ENCODE peak calls at places on chromosomes 5 and 9, in six cellular contexts. F, X, S, J, W and K are unnamed samples.

GRCh38 chr9:113387560-113388230 is 10.9 kb upstream of the HDHD3 start:
- DNase-seq in F (no peak), X (no peak), S (no peak), J (no peak), W (no peak), K (no peak)

GRCh38 chr5:128155793-128156192 is 72.2 kb downstream of the SLC12A2 start:
- DNase-seq in X (no peak), J (no peak), W (peak), F (no peak), S (no peak), K (no peak)

GRCh38 chr9:134329576-134329855 is 3.3 kb downstream of the RXRA start:
- DNase-seq in W (no peak), S (no peak), F (no peak), X (no peak), J (no peak), K (no peak)

GRCh38 chr5:177539411-177539810 is 15.0 kb downstream of the FAM193B start:
- DNase-seq in W (no peak), J (no peak), X (peak), S (no peak), F (no peak), K (peak)

GRCh38 chr5:95591490-95591901 is 28.4 kb upstream of the GPR150 start:
- DNase-seq in F (no peak), S (no peak), X (peak), J (no peak), W (no peak), K (peak)

GRCh38 chr5:151156732-151157402 is 712 bp downstream of the ANXA6 start:
- DNase-seq in J (peak), X (peak), F (no peak), S (peak), W (peak), K (peak)

GRCh38 chr5:179820483-179821297 is at the start of gene SQSTM1:
- DNase-seq in J (peak), W (peak), X (peak), F (peak), S (peak), K (peak)

GRCh38 chr9:34123682-34124081 is 2.8 kb downstream of the DCAF12 start:
- DNase-seq in X (no peak), S (no peak), F (no peak), J (no peak), W (no peak), K (peak)

GRCh38 chr9:26540094-26540493 is 352.5 kb downstream of the CAAP1 start:
- DNase-seq in W (no peak), X (no peak), S (no peak), J (no peak), F (no peak), K (no peak)

GRCh38 chr5:6904822-6905221 is 191.6 kb downstream of the TENT4A start:
- DNase-seq in W (no peak), S (no peak), X (no peak), J (no peak), F (no peak), K (no peak)

GRCh38 chr5:174223355-174223754 is 177.8 kb downstream of the NSG2 start:
- DNase-seq in F (no peak), J (no peak), W (peak), S (no peak), X (no peak), K (no peak)

GRCh38 chr5:108801776-108802175 is 54.1 kb downstream of the FER start:
- DNase-seq in F (no peak), J (no peak), W (no peak), S (no peak), X (peak), K (peak)

GRCh38 chr9:114238919-114239879 is 83.7 kb upstream of the ORM1 start:
- DNase-seq in F (no peak), J (no peak), W (peak), X (peak), S (peak), K (peak)

GRCh38 chr5:38453506-38453905 is 102.9 kb downstream of the LIFR start:
- DNase-seq in J (no peak), W (no peak), F (no peak), X (no peak), S (no peak), K (no peak)

GRCh38 chr9:19922476-19923118 is 133.8 kb upstream of the SLC24A2 start:
- DNase-seq in F (peak), W (peak), J (no peak), X (peak), S (peak), K (peak)

GRCh38 chr5:76715734-76716455 is at the start of gene F2R:
- DNase-seq in X (peak), S (peak), W (peak), F (peak), J (peak), K (peak)

GRCh38 chr5:56696900-56697299 is 118.4 kb upstream of the MAP3K1 start:
- DNase-seq in F (no peak), J (no peak), X (peak), W (no peak), S (no peak), K (no peak)

GRCh38 chr9:98150726-98151125 is 31.7 kb upstream of the TRIM14 start:
- DNase-seq in F (no peak), J (no peak), W (no peak), S (no peak), X (no peak), K (no peak)

DNA sequence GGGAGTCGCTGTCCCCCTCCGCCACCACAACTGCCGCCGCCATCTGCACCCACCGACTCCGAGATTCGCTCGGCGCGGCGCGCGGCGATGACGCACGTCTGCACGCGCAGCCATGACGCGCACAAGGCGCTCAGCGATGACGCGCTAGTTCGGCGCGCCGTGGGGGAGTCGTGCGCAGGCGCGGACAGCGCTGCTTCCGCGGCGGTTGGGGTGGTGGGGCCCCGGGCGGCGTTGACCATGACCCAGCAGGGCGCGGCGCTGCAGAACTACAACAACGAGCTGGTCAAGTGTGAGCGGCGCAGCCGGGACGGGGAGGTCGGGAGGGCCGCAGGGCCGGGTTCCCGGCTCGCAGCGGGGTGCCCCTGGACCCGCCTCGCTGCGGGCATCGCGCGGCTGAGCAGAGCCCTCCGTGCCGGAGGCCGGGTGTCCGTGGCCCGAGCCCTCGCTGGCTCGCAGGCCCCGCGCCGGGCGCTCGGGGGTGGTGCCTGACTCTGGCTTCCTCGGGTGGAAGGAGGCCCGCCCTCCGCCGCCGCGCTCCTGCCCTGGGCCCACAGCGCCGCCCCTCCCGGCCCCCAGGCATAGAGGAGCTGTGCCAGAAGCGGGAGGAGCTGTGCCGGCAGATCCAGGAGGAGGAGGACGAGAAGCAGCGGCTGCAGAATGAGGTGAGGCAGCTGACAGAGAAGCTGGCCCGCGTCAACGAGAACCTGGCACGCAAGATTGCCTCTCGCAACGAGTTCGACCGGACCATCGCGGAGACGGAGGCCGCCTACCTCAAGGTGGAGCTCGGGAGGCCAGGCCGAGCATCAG is at the start of the genes ANAPC2 and SSNA1:
- DNase-seq in F (peak), X (peak), W (peak), S (peak), J (peak), K (peak)
- H2AK5ac ChIP-seq in F (peak), X (peak), W (no peak), S (no peak), J (no peak), K (no peak)

GRCh38 chr5:115557667-115558387 is 13.3 kb upstream of the FEM1C start:
- DNase-seq in W (no peak), S (no peak), X (no peak), F (no peak), J (no peak), K (peak)
- H2AK5ac ChIP-seq in W (no peak), S (no peak), X (peak), F (no peak), J (no peak), K (no peak)

GRCh38 chr9:89640801-89641200 is 36.0 kb downstream of the GADD45G start:
- DNase-seq in F (no peak), X (no peak), W (no peak), S (no peak), J (no peak), K (no peak)
- H2AK5ac ChIP-seq in F (no peak), X (no peak), W (no peak), S (no peak), J (no peak), K (no peak)

GRCh38 chr5:180932660-180933059 is 33.7 kb downstream of the BTNL8 start:
- DNase-seq in W (no peak), X (no peak), S (no peak), F (no peak), J (no peak), K (no peak)
- H2AK5ac ChIP-seq in W (no peak), X (no peak), S (no peak), F (no peak), J (no peak), K (no peak)

GRCh38 chr9:78396087-78396486 is 99.2 kb downstream of the PSAT1 start:
- DNase-seq in W (no peak), F (no peak), S (no peak), X (no peak), J (no peak), K (no peak)

GRCh38 chr9:78393932-78394331 is 97.0 kb downstream of the PSAT1 start:
- DNase-seq in J (no peak), S (peak), F (no peak), X (no peak), W (no peak), K (no peak)

GRCh38 chr9:78400496-78400895 is 103.6 kb downstream of the PSAT1 start:
- DNase-seq in J (no peak), W (no peak), X (no peak), F (no peak), S (no peak), K (no peak)

GRCh38 chr9:78399153-78399552 is 102.2 kb downstream of the PSAT1 start:
- DNase-seq in J (no peak), X (no peak), S (no peak), W (no peak), F (no peak), K (no peak)

GRCh38 chr9:78397045-78397843 is 100.3 kb downstream of the PSAT1 start:
- DNase-seq in J (no peak), X (no peak), F (peak), W (peak), S (no peak), K (no peak)
- H2AK5ac ChIP-seq in J (no peak), X (no peak), F (no peak), W (no peak), S (no peak), K (no peak)

GRCh38 chr5:10892135-10892910 is 131.3 kb upstream of the DAP start:
- DNase-seq in S (no peak), F (no peak), W (no peak), X (no peak), J (no peak), K (peak)
- H2AK5ac ChIP-seq in S (no peak), F (no peak), W (no peak), X (no peak), J (no peak), K (no peak)

DNA sequence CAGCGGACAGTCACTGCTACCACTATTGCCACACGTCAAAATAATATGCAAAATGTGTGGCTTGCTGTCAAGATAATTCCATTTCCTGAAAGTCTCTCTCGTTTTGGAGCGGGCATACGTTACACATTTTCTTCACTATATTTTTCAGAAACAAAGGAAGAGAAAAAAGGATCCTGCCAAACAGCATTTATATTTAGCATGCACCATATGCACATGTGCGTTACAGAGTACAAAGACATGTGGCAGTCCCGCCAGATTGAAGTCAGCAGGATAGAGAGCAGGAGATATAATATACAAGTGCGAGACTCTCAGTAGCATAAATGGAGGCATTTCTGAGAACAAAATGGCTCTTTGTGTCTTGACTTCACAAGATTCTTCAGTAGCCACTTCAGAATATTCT is 221.6 kb upstream of the KIF2A start:
- DNase-seq in S (no peak), X (no peak), W (no peak), J (no peak), F (no peak), K (no peak)
- H2AK5ac ChIP-seq in S (no peak), X (no peak), W (no peak), J (no peak), F (no peak), K (no peak)